ENCODE peak calls at places on chromosomes 2 and 18, in nine cellular contexts. Z is fibroblast of mammary gland, E is upper lobe of right lung, K is fibroblast of the aortic adventitia, G is PC-3, U is lower lobe of right lung, I is tibial nerve, T is astrocyte of the spinal cord, Y is heart right ventricle. V is an unnamed sample.

GRCh38 chr2:134253804-134254203 is at the start of gene MGAT5:
- DNase-seq in G (peak), Y (no peak), E (no peak), U (no peak), I (no peak), Z (no peak), T (no peak), K (no peak), V (no peak)

GRCh38 chr18:33115917-33116316 is 324.6 kb downstream of the CCDC178 start:
- DNase-seq in U (no peak), E (no peak), K (no peak), I (no peak), T (no peak), Z (no peak), G (no peak), Y (no peak), V (no peak)

GRCh38 chr2:111632661-111633060 is 251.3 kb downstream of the ANAPC1 start:
- DNase-seq in I (no peak), U (no peak), E (no peak), K (no peak), Z (no peak), T (no peak), G (no peak), Y (no peak), V (peak)

GRCh38 chr2:98334439-98335078 is 11.7 kb upstream of the CNGA3 start:
- DNase-seq in G (peak), K (peak), T (peak), Y (no peak), Z (peak), E (no peak), I (no peak), U (no peak), V (peak)

GRCh38 chr18:47263197-47263827 is 11.9 kb upstream of the SKOR2 start:
- DNase-seq in E (no peak), K (no peak), U (no peak), G (no peak), Z (peak), T (no peak), Y (no peak), I (no peak), V (no peak)

GRCh38 chr2:152465541-152465940 is 130.6 kb downstream of the FMNL2 start:
- DNase-seq in U (no peak), Y (no peak), I (no peak), E (no peak), T (no peak), Z (peak), K (no peak), G (no peak), V (peak)

GRCh38 chr2:156867201-156867600 is 390.3 kb upstream of the GALNT5 start:
- DNase-seq in G (no peak), T (peak), I (no peak), K (peak), Y (no peak), Z (no peak), U (no peak), E (no peak), V (peak)

GRCh38 chr2:121664713-121665112 is 15.5 kb upstream of the CLASP1 start:
- DNase-seq in T (no peak), Z (peak), G (no peak), K (peak), I (no peak), U (no peak), Y (no peak), E (no peak), V (no peak)

GRCh38 chr2:161136696-161137324 is 23.4 kb upstream of the TANK start:
- DNase-seq in Y (peak), T (peak), I (no peak), Z (peak), E (no peak), G (no peak), K (peak), U (no peak), V (peak)

GRCh38 chr2:9473985-9474360 is 378 bp upstream of the IAH1 start:
- DNase-seq in E (peak), Z (peak), Y (peak), U (peak), G (no peak), T (peak), I (no peak), K (peak), V (peak)

GRCh38 chr2:98908909-98909308 is 27.1 kb downstream of the CRACDL start:
- DNase-seq in Z (peak), K (peak), Y (no peak), G (peak), U (no peak), E (no peak), I (no peak), T (peak), V (peak)

GRCh38 chr18:75129717-75130477 is 79.0 kb downstream of the PTGR3 start:
- DNase-seq in Z (no peak), U (no peak), E (no peak), Y (no peak), T (no peak), K (no peak), G (no peak), I (no peak), V (no peak)

GRCh38 chr2:219661197-219661954 is 33.9 kb downstream of the SLC4A3 start:
- DNase-seq in G (peak), I (no peak), Y (no peak), T (no peak), E (no peak), K (peak), Z (peak), U (no peak), V (no peak)

GRCh38 chr2:20542761-20543578 is 96.1 kb downstream of the RHOB start:
- DNase-seq in T (peak), E (peak), I (no peak), U (no peak), K (no peak), G (no peak), Z (peak), Y (no peak), V (peak)

GRCh38 chr2:176130153-176130916 is 830 bp downstream of the HOXD8 start:
- DNase-seq in G (peak), I (no peak), U (no peak), K (no peak), Y (no peak), Z (peak), E (peak), T (peak), V (no peak)

GRCh38 chr2:174607989-174608865 is 10.6 kb upstream of the WIPF1 start:
- DNase-seq in Y (no peak), I (no peak), U (no peak), T (no peak), Z (no peak), G (no peak), E (no peak), K (no peak), V (no peak)

GRCh38 chr18:75130591-75131274 is 78.2 kb downstream of the PTGR3 start:
- DNase-seq in Z (peak), I (no peak), T (peak), G (peak), U (no peak), Y (no peak), E (no peak), K (peak), V (peak)

GRCh38 chr2:74199871-74200305 is 1.5 kb downstream of the MTHFD2 start:
- DNase-seq in K (peak), G (peak), E (no peak), Z (peak), U (no peak), Y (no peak), T (no peak), I (no peak), V (peak)

GRCh38 chr2:20457027-20457426 is 10.2 kb downstream of the RHOB start:
- DNase-seq in T (no peak), E (no peak), I (no peak), Z (peak), K (peak), U (no peak), G (no peak), Y (no peak), V (no peak)

GRCh38 chr2:43206602-43207001 is 19.8 kb downstream of the ZFP36L2 start:
- DNase-seq in Y (no peak), E (no peak), Z (no peak), U (no peak), I (no peak), T (no peak), G (no peak), K (no peak), V (no peak)

GRCh38 chr2:19848029-19848750 is 53.6 kb downstream of the TTC32 start:
- DNase-seq in Z (no peak), K (no peak), G (no peak), Y (no peak), U (no peak), I (no peak), T (no peak), E (no peak), V (no peak)

GRCh38 chr2:172340394-172340793 is 87.0 kb upstream of the ITGA6 start:
- DNase-seq in U (no peak), G (peak), K (peak), T (no peak), Z (no peak), E (no peak), Y (no peak), I (no peak), V (no peak)

GRCh38 chr2:44310287-44310686 is 35.0 kb downstream of the SLC3A1 start:
- DNase-seq in Y (no peak), K (no peak), G (no peak), I (no peak), T (no peak), E (no peak), Z (peak), U (no peak), V (no peak)

GRCh38 chr2:133421516-133422324 is 146.5 kb downstream of the NCKAP5 start:
- DNase-seq in U (no peak), T (peak), K (peak), E (no peak), Z (no peak), I (no peak), G (no peak), Y (peak), V (no peak)

GRCh38 chr2:142286618-142287017 is 155.8 kb upstream of the LRP1B start:
- DNase-seq in K (no peak), G (peak), T (no peak), E (no peak), Z (no peak), Y (no peak), I (no peak), U (no peak), V (no peak)

GRCh38 chr18:23317975-23318675 is 135.0 kb upstream of the RIOK3 start:
- DNase-seq in T (peak), G (peak), Y (no peak), E (no peak), U (no peak), I (no peak), Z (peak), K (peak), V (peak)

GRCh38 chr2:74915743-74916142 is 42.7 kb upstream of the POLE4 start:
- DNase-seq in U (no peak), G (peak), K (no peak), E (no peak), Y (no peak), T (peak), Z (peak), I (no peak), V (peak)

GRCh38 chr2:163345795-163346573 is 389.8 kb downstream of the FIGN start:
- DNase-seq in U (no peak), I (no peak), Y (peak), G (peak), E (no peak), T (peak), Z (peak), K (peak), V (peak)

GRCh38 chr18:12092398-12093229 is 1.0 kb upstream of the ANKRD62 start:
- DNase-seq in T (no peak), Y (no peak), E (no peak), I (no peak), G (peak), U (no peak), Z (no peak), K (no peak), V (no peak)

DNA sequence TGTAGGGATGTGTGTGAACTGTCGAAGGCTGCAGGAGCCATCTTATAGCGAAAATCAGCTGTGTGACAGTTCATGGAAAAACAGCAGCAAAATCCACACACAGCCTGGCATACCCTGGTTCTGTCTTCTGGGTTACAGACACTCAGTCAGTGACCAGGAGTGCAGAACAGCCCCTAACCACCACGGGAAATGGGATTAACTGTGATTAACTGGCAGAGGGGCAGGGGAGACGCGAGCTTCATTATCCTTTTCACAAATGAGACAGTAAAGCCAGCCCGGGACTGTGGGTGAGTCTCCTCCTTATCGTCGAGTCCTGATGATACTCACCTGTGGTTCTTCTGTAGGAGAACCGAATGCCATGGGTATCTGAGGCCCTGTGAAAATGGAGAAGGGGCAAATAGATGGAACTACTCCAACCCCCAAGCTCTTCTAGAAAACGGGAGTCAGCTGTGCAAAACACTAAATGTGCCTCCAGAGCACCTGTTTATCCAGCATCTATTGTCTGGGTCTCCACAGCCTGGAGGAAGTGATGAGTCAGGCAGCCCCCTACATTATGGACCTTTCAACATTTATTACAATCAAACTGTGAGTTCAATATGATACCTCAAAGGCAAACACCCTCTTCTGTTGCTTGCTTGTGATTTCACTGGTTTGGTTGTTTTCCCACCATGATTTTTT is 9.9 kb upstream of the LRRFIP1 start:
- DNase-seq in T (no peak), K (no peak), Y (no peak), G (no peak), E (peak), I (no peak), U (no peak), Z (no peak), V (peak)
- H3K4me3 ChIP-seq in T (no peak), K (no peak), Y (no peak), G (no peak), E (no peak), I (no peak), U (no peak), Z (no peak), V (no peak)

GRCh38 chr2:47049502-47049901 is 105.6 kb downstream of the STPG4 start:
- DNase-seq in K (no peak), Z (no peak), Y (no peak), T (no peak), I (no peak), U (no peak), G (no peak), E (no peak), V (no peak)

GRCh38 chr2:47051562-47051961 is 103.5 kb downstream of the STPG4 start:
- DNase-seq in I (no peak), K (no peak), G (no peak), E (no peak), Z (no peak), Y (no peak), U (no peak), T (no peak), V (no peak)

GRCh38 chr2:47050762-47051161 is 104.3 kb downstream of the STPG4 start:
- DNase-seq in U (no peak), I (no peak), T (no peak), G (no peak), Y (no peak), K (no peak), E (no peak), Z (no peak), V (no peak)

GRCh38 chr2:47050021-47050760 is 104.9 kb downstream of the STPG4 start:
- DNase-seq in K (no peak), Z (no peak), G (no peak), E (no peak), I (no peak), T (no peak), Y (no peak), U (no peak), V (no peak)

DNA sequence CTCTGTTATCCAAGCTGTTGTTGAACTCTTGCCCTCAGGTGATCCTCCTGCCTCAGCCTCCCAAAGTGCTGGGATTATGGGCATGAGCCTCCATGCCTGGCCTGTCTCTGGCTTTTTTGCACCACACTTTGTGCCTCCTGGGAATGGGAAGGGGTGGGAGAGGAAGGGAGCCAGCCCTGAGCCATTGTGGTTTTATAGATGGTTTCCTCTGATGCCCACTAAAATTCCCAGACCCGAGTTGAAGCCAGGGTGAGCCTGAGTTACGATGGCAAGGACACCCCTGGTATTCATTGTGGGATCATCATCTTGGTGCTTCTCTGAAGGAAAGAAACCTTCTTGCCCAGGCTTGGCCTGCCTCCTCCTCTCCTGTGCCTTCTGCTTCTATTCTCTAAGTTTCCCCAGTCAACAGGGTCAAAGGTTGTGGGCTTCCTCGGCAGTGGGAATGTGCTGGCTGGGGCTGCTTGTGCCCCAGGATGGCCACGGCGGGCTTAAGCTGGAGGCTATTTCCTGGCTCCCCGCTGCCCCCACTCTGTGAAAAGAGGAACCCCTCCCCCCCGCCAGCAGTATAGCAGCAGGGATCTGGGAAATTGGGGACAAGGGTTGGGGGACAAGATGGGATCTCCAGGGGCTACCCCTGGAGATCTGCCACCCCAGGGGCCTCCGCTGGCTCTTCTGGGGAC is 106.2 kb downstream of the STPG4 start:
- DNase-seq in Z (no peak), G (no peak), K (no peak), E (no peak), I (no peak), U (no peak), T (no peak), Y (no peak), V (no peak)
- TF ChIP-seq CTCF in Z (no peak), G (no peak), K (no peak), E (no peak), I (no peak), U (no peak), T (no peak), Y (no peak), V (no peak)

GRCh38 chr2:52390651-52391050 is 1358.7 kb upstream of the NRXN1 start:
- DNase-seq in G (no peak), K (peak), Y (no peak), E (no peak), I (no peak), T (peak), Z (no peak), U (no peak), V (no peak)
- H3K4me3 ChIP-seq in G (no peak), K (no peak), Y (no peak), E (no peak), I (no peak), T (no peak), Z (no peak), U (no peak), V (no peak)

DNA sequence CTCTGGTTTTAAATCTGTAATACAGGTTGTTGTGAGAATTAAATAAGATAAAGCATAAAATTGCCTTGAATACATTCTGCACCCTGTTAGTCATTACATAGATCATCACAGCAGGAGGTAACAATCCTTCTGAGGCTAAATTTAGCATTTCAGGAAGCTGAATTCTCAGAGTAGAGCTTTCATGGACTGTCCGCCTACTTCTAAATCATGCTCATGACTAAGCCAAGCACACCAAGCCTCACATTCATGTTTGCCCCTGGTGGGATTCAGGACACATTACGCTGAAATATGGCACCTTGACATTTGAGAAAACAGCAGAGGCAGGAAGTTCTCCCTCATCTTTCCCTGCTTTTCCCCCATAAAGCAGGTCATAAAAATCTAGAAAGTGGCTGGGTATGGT is 16.6 kb upstream of the PIK3C3 start:
- DNase-seq in I (no peak), Z (peak), E (no peak), U (no peak), Y (no peak), G (peak), T (peak), K (peak), V (peak)
- TF ChIP-seq CTCF in I (no peak), Z (peak), E (no peak), U (no peak), Y (no peak), G (no peak), T (peak), K (peak), V (peak)

GRCh38 chr2:188786368-188786781 is 187.8 kb upstream of the COL3A1 start:
- DNase-seq in I (no peak), U (no peak), G (peak), Y (peak), Z (peak), K (peak), T (peak), E (no peak), V (peak)
- H3K4me3 ChIP-seq in I (no peak), U (no peak), G (no peak), Y (peak), Z (no peak), K (peak), T (no peak), E (no peak), V (no peak)